ENCODE peak calls at places on chromosome 19, in six cellular contexts. X is GM23338, J is right lobe of liver, S is HAP-1, W is PC-3, Q is psoas muscle. M is an unnamed sample.

GRCh38 chr19:35557539-35558399 is 5.7 kb downstream of the ATP4A start:
- DNase-seq in W (no peak), Q (peak; percentile 80), X (peak; percentile 95), J (peak; percentile 67), S (peak; percentile 98), M (peak; percentile 79)

GRCh38 chr19:33350538-33351309 is 22.8 kb upstream of the CEBPG start:
- DNase-seq in Q (peak; percentile 72), S (no peak), J (no peak), X (no peak), W (peak; percentile 31), M (no peak)

GRCh38 chr19:15584541-15585115 is 30.4 kb upstream of the CYP4F8 start:
- DNase-seq in W (peak; percentile 80), Q (peak; percentile 84), X (peak; percentile 91), S (peak; percentile 94), J (peak; percentile 85), M (peak; percentile 88)

GRCh38 chr19:58153386-58153785 is 2.8 kb upstream of the ZNF329 start:
- DNase-seq in W (no peak), S (no peak), Q (no peak), X (no peak), J (no peak), M (no peak)

GRCh38 chr19:29645911-29646310 is 19.4 kb upstream of the PLEKHF1 start:
- DNase-seq in S (no peak), W (peak; percentile 27), J (no peak), Q (peak; percentile 58), X (no peak), M (peak; percentile 28)

GRCh38 chr19:55358943-55359908 is 3.8 kb downstream of the GARIN5B start:
- DNase-seq in J (no peak), W (no peak), X (no peak), Q (no peak), S (no peak), M (no peak)

GRCh38 chr19:49949735-49950589 is 11.0 kb downstream of the SIGLEC11 start:
- DNase-seq in W (peak; percentile 63), Q (no peak), X (no peak), S (no peak), J (no peak), M (peak; percentile 14)

GRCh38 chr19:21586341-21587116 is 81.1 kb downstream of the ZNF429 start:
- DNase-seq in W (no peak), Q (peak; percentile 71), X (peak; percentile 62), S (no peak), J (peak; percentile 59), M (peak; percentile 55)

GRCh38 chr19:15759962-15760565 is 22.3 kb downstream of the OR10H3 start:
- DNase-seq in X (no peak), W (peak; percentile 11), S (peak; percentile 13), J (no peak), Q (no peak), M (no peak)

GRCh38 chr19:24054044-24054935 is 32.7 kb upstream of the ZNF254 start:
- DNase-seq in W (peak; percentile 98), J (peak; percentile 58), X (no peak), Q (no peak), S (no peak), M (no peak)

GRCh38 chr19:49689133-49690072 is at the start of gene ADM5:
- DNase-seq in W (peak; percentile 83), S (no peak), J (no peak), Q (peak; percentile 77), X (peak; percentile 85), M (peak; percentile 69)

GRCh38 chr19:50167314-50167721 is 4.2 kb upstream of the IZUMO2 start:
- DNase-seq in J (no peak), Q (no peak), W (peak; percentile 36), X (peak; percentile 12), S (no peak), M (no peak)

GRCh38 chr19:52786078-52786463 is 520 bp downstream of the ZNF600 start:
- DNase-seq in Q (no peak), J (no peak), W (peak; percentile 19), S (no peak), X (peak; percentile 39), M (no peak)

GRCh38 chr19:49142866-49143335 is 12.3 kb downstream of the HRC start:
- DNase-seq in Q (peak; percentile 93), J (peak; percentile 77), W (peak; percentile 88), X (peak; percentile 99), S (peak; percentile 56), M (peak; percentile 91)

GRCh38 chr19:31527443-31527842 is 178.2 kb upstream of the TSHZ3 start:
- DNase-seq in W (no peak), Q (no peak), J (no peak), X (no peak), S (no peak), M (no peak)

GRCh38 chr19:53878786-53879144 is 3.2 kb upstream of the PRKCG start:
- DNase-seq in Q (no peak), X (no peak), W (no peak), J (no peak), S (no peak), M (no peak)

GRCh38 chr19:6038634-6039405 is 60.9 kb upstream of the RANBP3 start:
- DNase-seq in X (no peak), J (no peak), Q (no peak), S (no peak), W (no peak), M (no peak)

GRCh38 chr19:30712428-30713151 is 340.4 kb downstream of the ZNF536 start:
- DNase-seq in J (no peak), Q (no peak), W (no peak), S (no peak), X (no peak), M (no peak)

GRCh38 chr19:57587529-57587928 is 3.6 kb downstream of the ZIK1 start:
- DNase-seq in W (peak; percentile 61), Q (no peak), X (no peak), J (no peak), S (no peak), M (no peak)

GRCh38 chr19:6209233-6209632 is 70.5 kb downstream of the MLLT1 start:
- DNase-seq in J (peak; percentile 17), X (no peak), Q (peak; percentile 20), S (no peak), W (no peak), M (no peak)

GRCh38 chr19:10270180-10270615 is 722 bp upstream of the ICAM1 start:
- DNase-seq in J (peak; percentile 91), Q (peak; percentile 84), X (peak; percentile 47), W (no peak), S (no peak), M (peak; percentile 93)

GRCh38 chr19:3343619-3344502 is 22.5 kb upstream of the NFIC start:
- DNase-seq in X (peak; percentile 66), W (peak; percentile 89), S (peak; percentile 91), Q (peak; percentile 91), J (peak; percentile 94), M (peak; percentile 91)

GRCh38 chr19:289651-290538 is 1.3 kb downstream of the PLPP2 start:
- DNase-seq in J (no peak), Q (peak; percentile 36), W (no peak), S (no peak), X (peak; percentile 87), M (peak; percentile 69)

GRCh38 chr19:1520203-1520780 is 3.6 kb upstream of the PLK5 start:
- DNase-seq in Q (no peak), S (no peak), J (no peak), W (no peak), X (no peak), M (no peak)

GRCh38 chr19:1522838-1523237 is 1.0 kb upstream of the PLK5 start:
- DNase-seq in J (no peak), X (no peak), W (no peak), Q (no peak), S (no peak), M (no peak)

GRCh38 chr19:1523412-1524205 is at the start of gene PLK5:
- DNase-seq in Q (no peak), J (no peak), S (no peak), X (peak; percentile 66), W (no peak), M (no peak)

GRCh38 chr19:1522061-1522460 is 1.8 kb upstream of the PLK5 start:
- DNase-seq in X (no peak), J (no peak), S (no peak), Q (no peak), W (no peak), M (no peak)

GRCh38 chr19:1521636-1522035 is 2.2 kb upstream of the PLK5 start:
- DNase-seq in W (no peak), S (no peak), J (no peak), Q (no peak), X (no peak), M (no peak)
- H3K4me1 ChIP-seq in W (no peaks in the 10 kb centered on the region), S (no peaks in the 10 kb centered on the region), J (no peaks in the 10 kb centered on the region), Q (no peaks in the 10 kb centered on the region), X (no peaks in the 10 kb centered on the region), M (no peaks in the 10 kb centered on the region)

GRCh38 chr19:13023666-13024065 is 28.4 kb downstream of the NFIX start:
- DNase-seq in S (no peak), X (no peak), W (peak; percentile 28), Q (no peak), J (no peak), M (no peak)

GRCh38 chr19:13024126-13024957 is 29.1 kb downstream of the NFIX start:
- DNase-seq in Q (peak; percentile 72), S (no peak), X (no peak), W (peak; percentile 55), J (no peak), M (peak; percentile 47)

GRCh38 chr19:13026478-13026999 is 31.3 kb downstream of the NFIX start:
- DNase-seq in X (no peak), W (peak; percentile 68), J (no peak), S (no peak), Q (no peak), M (no peak)

GRCh38 chr19:13025819-13026477 is 30.7 kb downstream of the NFIX start:
- DNase-seq in X (no peak), Q (no peak), J (no peak), S (no peak), W (no peak), M (no peak)

GRCh38 chr19:13024958-13025653 is 29.8 kb downstream of the NFIX start:
- DNase-seq in S (no peak), X (peak; percentile 69), J (no peak), W (peak; percentile 66), Q (peak; percentile 70), M (peak; percentile 79)
- H3K4me1 ChIP-seq in S (peaks cover 2% of the 10 kb centered on the region), X (peaks cover 61% of the 10 kb centered on the region), J (no peaks in the 10 kb centered on the region), W (peaks cover 46% of the 10 kb centered on the region), Q (peaks cover 89% of the 10 kb centered on the region), M (peaks cover 95% of the 10 kb centered on the region)

GRCh38 chr19:45717983-45718650 is 12.6 kb downstream of the FBXO46 start:
- DNase-seq in W (no peak), X (no peak), S (no peak), J (no peak), Q (no peak), M (no peak)
- H3K4me1 ChIP-seq in W (peaks cover 24% of the 10 kb centered on the region), X (peaks cover 18% of the 10 kb centered on the region), S (peaks cover 8% of the 10 kb centered on the region), J (peaks cover 3% of the 10 kb centered on the region), Q (peaks cover 18% of the 10 kb centered on the region), M (peaks cover 27% of the 10 kb centered on the region)

DNA sequence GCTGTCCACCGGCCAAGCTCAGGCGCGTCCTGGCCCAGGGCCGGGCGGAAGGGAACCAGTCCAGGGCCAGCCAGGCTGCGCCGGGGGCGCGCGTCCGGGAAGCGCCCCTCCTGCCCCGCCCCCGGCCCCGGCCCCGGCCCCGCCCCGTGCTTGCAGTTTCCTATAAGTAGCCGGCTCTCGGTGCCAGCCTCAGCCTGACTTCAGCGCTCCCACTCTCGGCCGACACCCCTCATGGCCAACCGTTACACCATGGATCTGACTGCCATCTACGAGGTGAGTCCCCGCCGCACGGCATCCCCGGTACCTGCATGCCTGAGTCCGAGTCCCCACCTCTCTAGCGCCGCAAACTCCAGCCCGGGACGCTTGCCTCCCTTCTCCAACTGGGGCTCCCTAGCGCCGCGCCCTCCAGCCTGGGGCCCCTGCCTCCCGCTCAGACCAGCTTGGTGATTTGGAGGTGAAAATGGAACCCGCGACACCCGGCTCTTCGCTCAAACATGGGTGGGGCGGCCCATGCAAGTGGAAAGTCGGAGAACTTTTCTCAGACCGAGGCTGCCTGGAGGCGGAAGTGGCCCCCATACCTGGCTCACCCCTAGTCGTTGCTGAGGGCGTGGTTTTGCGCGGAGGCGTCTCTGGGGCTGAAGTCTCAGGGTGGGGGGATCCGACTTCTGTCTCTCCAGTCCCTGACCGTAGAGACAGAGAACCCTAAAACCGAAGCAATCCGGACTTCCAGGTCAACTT is at the start of gene ZFP36:
- DNase-seq in S (peak; percentile 88), Q (peak; percentile 95), J (peak; percentile 94), W (peak; percentile 64), X (peak; percentile 83), M (peak; percentile 92)
- H3K4me1 ChIP-seq in S (peaks cover 41% of the 10 kb centered on the region), Q (peaks cover 33% of the 10 kb centered on the region), J (peaks cover 3% of the 10 kb centered on the region), W (peaks cover 51% of the 10 kb centered on the region), X (peaks cover 61% of the 10 kb centered on the region), M (peaks cover 44% of the 10 kb centered on the region)